ENCODE peak calls at places on chromosomes 6 and 20, in six cellular contexts. One of them, this sample, is unnamed. For H3K9me3, the result is how much of the 10 kb centered on the place peaks cover.

GRCh38 chr20:31713312-31714049 is 9.2 kb downstream of the BCL2L1 start:
- DNase-seq in SK-N-SH: no peak
- DNase-seq in gastrocnemius medialis: peak
- DNase-seq in AG04450: peak
- DNase-seq in lower lobe of right lung: peak
- DNase-seq in upper lobe of right lung: peak
- DNase-seq in this sample: no peak

GRCh38 chr6:29926081-29926794 is 16.1 kb upstream of the HLA-A start:
- DNase-seq in lower lobe of right lung: no peak
- DNase-seq in AG04450: no peak
- DNase-seq in upper lobe of right lung: peak
- DNase-seq in SK-N-SH: no peak
- DNase-seq in gastrocnemius medialis: peak
- DNase-seq in this sample: no peak

GRCh38 chr6:74320076-74320475 is 624.1 kb downstream of the CD109 start:
- DNase-seq in lower lobe of right lung: no peak
- DNase-seq in gastrocnemius medialis: no peak
- DNase-seq in SK-N-SH: no peak
- DNase-seq in AG04450: no peak
- DNase-seq in upper lobe of right lung: no peak
- DNase-seq in this sample: no peak

GRCh38 chr20:53195882-53196610 is 223.9 kb downstream of the TSHZ2 start:
- DNase-seq in AG04450: no peak
- DNase-seq in SK-N-SH: no peak
- DNase-seq in lower lobe of right lung: no peak
- DNase-seq in upper lobe of right lung: no peak
- DNase-seq in gastrocnemius medialis: no peak
- DNase-seq in this sample: no peak

GRCh38 chr6:106138151-106138550 is 52.0 kb downstream of the PRDM1 start:
- DNase-seq in lower lobe of right lung: no peak
- DNase-seq in upper lobe of right lung: no peak
- DNase-seq in gastrocnemius medialis: no peak
- DNase-seq in AG04450: no peak
- DNase-seq in SK-N-SH: no peak
- DNase-seq in this sample: no peak

GRCh38 chr6:25138024-25138696 is 141.0 kb upstream of the CARMIL1 start:
- DNase-seq in SK-N-SH: peak
- DNase-seq in upper lobe of right lung: peak
- DNase-seq in gastrocnemius medialis: peak
- DNase-seq in lower lobe of right lung: no peak
- DNase-seq in AG04450: peak
- DNase-seq in this sample: peak

GRCh38 chr6:166381733-166382499 is 824 bp downstream of the MPC1 start:
- DNase-seq in lower lobe of right lung: peak
- DNase-seq in upper lobe of right lung: peak
- DNase-seq in gastrocnemius medialis: peak
- DNase-seq in SK-N-SH: peak
- DNase-seq in AG04450: no peak
- DNase-seq in this sample: peak

GRCh38 chr20:37490670-37491350 is 30.2 kb upstream of the NNAT start:
- DNase-seq in lower lobe of right lung: no peak
- DNase-seq in gastrocnemius medialis: no peak
- DNase-seq in SK-N-SH: no peak
- DNase-seq in upper lobe of right lung: no peak
- DNase-seq in AG04450: no peak
- DNase-seq in this sample: no peak

GRCh38 chr20:51404297-51405060 is 138.0 kb downstream of the NFATC2 start:
- DNase-seq in SK-N-SH: no peak
- DNase-seq in lower lobe of right lung: no peak
- DNase-seq in upper lobe of right lung: peak
- DNase-seq in AG04450: no peak
- DNase-seq in gastrocnemius medialis: no peak
- DNase-seq in this sample: peak

GRCh38 chr20:51184289-51184688 is 161.4 kb upstream of the KCNG1 start:
- DNase-seq in AG04450: no peak
- DNase-seq in gastrocnemius medialis: no peak
- DNase-seq in lower lobe of right lung: no peak
- DNase-seq in upper lobe of right lung: no peak
- DNase-seq in SK-N-SH: no peak
- DNase-seq in this sample: no peak

GRCh38 chr20:63858393-63859165 is 2.7 kb upstream of the ABHD16B start:
- DNase-seq in SK-N-SH: peak
- DNase-seq in lower lobe of right lung: no peak
- DNase-seq in gastrocnemius medialis: no peak
- DNase-seq in upper lobe of right lung: no peak
- DNase-seq in AG04450: peak
- DNase-seq in this sample: no peak

GRCh38 chr20:37986873-37987601 is 46.2 kb downstream of the TTI1 start:
- DNase-seq in AG04450: peak
- DNase-seq in SK-N-SH: peak
- DNase-seq in gastrocnemius medialis: peak
- DNase-seq in upper lobe of right lung: peak
- DNase-seq in lower lobe of right lung: peak
- DNase-seq in this sample: no peak

DNA sequence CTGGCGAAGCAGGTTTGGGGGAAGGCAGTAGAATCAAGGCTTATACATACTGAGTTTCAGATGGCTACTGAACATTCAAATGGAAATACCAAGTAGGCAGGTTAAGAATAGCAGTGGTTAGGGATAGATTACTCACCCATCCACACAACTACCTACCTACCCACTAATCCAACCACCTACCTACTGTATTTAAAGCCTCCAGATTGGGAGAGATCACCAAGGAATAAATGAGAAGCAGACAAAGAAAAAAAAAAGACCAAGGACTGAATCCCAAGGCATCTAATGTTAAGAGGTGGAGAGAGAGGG is 68.3 kb upstream of the SMIM29 start:
- DNase-seq in SK-N-SH: no peak
- DNase-seq in upper lobe of right lung: no peak
- DNase-seq in gastrocnemius medialis: no peak
- DNase-seq in lower lobe of right lung: no peak
- DNase-seq in AG04450: no peak
- DNase-seq in this sample: no peak
- H3K27ac ChIP-seq in SK-N-SH: no peak
- H3K27ac ChIP-seq in upper lobe of right lung: no peak
- H3K27ac ChIP-seq in gastrocnemius medialis: peak
- H3K27ac ChIP-seq in lower lobe of right lung: no peak
- H3K27ac ChIP-seq in AG04450: no peak
- H3K27ac ChIP-seq in this sample: peak

GRCh38 chr6:121635355-121635754 is 199.9 kb downstream of the GJA1 start:
- DNase-seq in upper lobe of right lung: no peak
- DNase-seq in AG04450: no peak
- DNase-seq in gastrocnemius medialis: no peak
- DNase-seq in lower lobe of right lung: no peak
- DNase-seq in SK-N-SH: no peak
- DNase-seq in this sample: no peak

GRCh38 chr6:121627761-121628160 is 192.3 kb downstream of the GJA1 start:
- DNase-seq in gastrocnemius medialis: peak
- DNase-seq in SK-N-SH: no peak
- DNase-seq in lower lobe of right lung: no peak
- DNase-seq in upper lobe of right lung: no peak
- DNase-seq in AG04450: no peak
- DNase-seq in this sample: no peak

GRCh38 chr6:121633309-121633708 is 197.9 kb downstream of the GJA1 start:
- DNase-seq in AG04450: no peak
- DNase-seq in gastrocnemius medialis: no peak
- DNase-seq in lower lobe of right lung: no peak
- DNase-seq in upper lobe of right lung: no peak
- DNase-seq in SK-N-SH: no peak
- DNase-seq in this sample: no peak

GRCh38 chr6:121630716-121631115 is 195.3 kb downstream of the GJA1 start:
- DNase-seq in lower lobe of right lung: no peak
- DNase-seq in gastrocnemius medialis: no peak
- DNase-seq in upper lobe of right lung: no peak
- DNase-seq in AG04450: no peak
- DNase-seq in SK-N-SH: no peak
- DNase-seq in this sample: no peak
- H3K9me3 ChIP-seq in lower lobe of right lung: under half
- H3K9me3 ChIP-seq in gastrocnemius medialis: under half
- H3K9me3 ChIP-seq in upper lobe of right lung: under half
- H3K9me3 ChIP-seq in AG04450: under half
- H3K9me3 ChIP-seq in SK-N-SH: under half
- H3K9me3 ChIP-seq in this sample: under half

DNA sequence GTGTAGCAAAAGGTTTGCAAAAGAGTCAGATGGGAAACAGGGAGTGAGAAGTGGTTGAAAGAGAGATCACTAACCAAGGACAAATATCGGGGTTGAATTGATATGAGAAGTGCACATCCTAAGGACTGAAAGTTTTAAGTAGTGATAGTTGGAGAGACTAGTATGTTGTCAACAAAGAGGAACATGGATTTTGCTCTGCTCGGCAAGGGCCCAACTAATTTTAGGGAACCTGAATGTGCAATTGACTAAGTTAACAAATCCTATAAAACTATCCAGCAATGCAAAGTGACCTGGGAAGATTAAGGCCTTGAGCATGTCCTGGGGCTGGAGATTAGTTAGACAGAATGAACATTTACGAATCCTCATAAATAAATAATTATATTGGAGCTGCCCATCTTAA is 137.2 kb upstream of the TENT5A start:
- DNase-seq in upper lobe of right lung: no peak
- DNase-seq in gastrocnemius medialis: no peak
- DNase-seq in SK-N-SH: no peak
- DNase-seq in lower lobe of right lung: no peak
- DNase-seq in AG04450: no peak
- DNase-seq in this sample: no peak
- H3K27ac ChIP-seq in upper lobe of right lung: no peak
- H3K27ac ChIP-seq in gastrocnemius medialis: no peak
- H3K27ac ChIP-seq in SK-N-SH: no peak
- H3K27ac ChIP-seq in lower lobe of right lung: no peak
- H3K27ac ChIP-seq in AG04450: no peak
- H3K27ac ChIP-seq in this sample: no peak

GRCh38 chr6:294656-295565 is 2.6 kb downstream of the DUSP22 start:
- DNase-seq in SK-N-SH: no peak
- DNase-seq in lower lobe of right lung: no peak
- DNase-seq in AG04450: no peak
- DNase-seq in upper lobe of right lung: no peak
- DNase-seq in gastrocnemius medialis: no peak
- DNase-seq in this sample: no peak

GRCh38 chr6:298233-299049 is 6.2 kb downstream of the DUSP22 start:
- DNase-seq in upper lobe of right lung: no peak
- DNase-seq in gastrocnemius medialis: no peak
- DNase-seq in lower lobe of right lung: no peak
- DNase-seq in AG04450: no peak
- DNase-seq in SK-N-SH: no peak
- DNase-seq in this sample: peak

GRCh38 chr6:299050-299980 is 7.0 kb downstream of the DUSP22 start:
- DNase-seq in SK-N-SH: no peak
- DNase-seq in upper lobe of right lung: no peak
- DNase-seq in lower lobe of right lung: no peak
- DNase-seq in gastrocnemius medialis: no peak
- DNase-seq in AG04450: no peak
- DNase-seq in this sample: peak

GRCh38 chr6:297571-298232 is 5.4 kb downstream of the DUSP22 start:
- DNase-seq in gastrocnemius medialis: no peak
- DNase-seq in lower lobe of right lung: no peak
- DNase-seq in upper lobe of right lung: no peak
- DNase-seq in AG04450: no peak
- DNase-seq in SK-N-SH: no peak
- DNase-seq in this sample: no peak

DNA sequence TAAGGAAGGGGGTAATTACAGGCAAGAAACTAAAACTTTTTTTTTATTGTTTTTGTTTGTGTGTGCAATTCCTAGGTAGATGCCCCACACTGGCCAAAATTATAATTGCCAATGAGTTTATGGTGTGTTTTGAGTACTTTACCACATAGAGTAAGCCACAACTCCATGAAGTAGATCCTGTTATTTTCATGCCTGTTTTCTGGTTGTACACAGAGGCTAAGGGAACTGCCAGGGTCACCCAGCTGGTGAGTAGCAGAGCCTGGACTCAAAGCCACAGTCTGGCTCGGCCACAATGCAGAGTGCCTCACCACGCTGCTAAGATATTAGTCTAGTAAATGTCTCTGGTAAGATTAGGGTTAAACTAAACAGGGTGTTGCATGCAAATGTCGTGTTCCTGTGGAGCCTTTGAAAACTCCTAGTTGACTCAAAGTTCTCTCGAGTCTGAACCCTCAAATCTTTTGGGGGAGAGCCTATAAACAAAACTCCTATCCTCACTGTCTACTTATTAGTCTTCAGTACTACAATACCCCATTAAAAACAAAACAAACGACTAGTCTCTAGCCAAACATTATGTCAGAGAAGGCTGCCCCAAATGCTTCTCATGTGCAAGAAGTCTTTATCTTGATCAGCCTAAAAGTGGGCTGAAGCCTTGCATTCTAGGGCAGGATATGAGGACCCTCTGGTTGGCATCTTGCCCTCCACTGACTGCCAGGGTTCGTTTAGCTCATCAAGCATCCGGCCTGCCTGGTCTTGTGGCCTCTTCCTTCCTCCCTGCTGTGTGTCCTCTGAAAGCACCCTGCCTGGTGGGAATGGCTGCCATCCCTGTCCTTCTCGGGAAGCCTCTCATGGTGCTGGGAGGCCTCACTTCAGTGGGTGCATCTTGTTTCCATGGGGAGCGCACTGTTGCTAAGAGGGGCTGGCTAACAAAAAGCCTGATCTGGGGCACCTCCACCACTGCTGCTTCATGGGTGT is 4.2 kb downstream of the DUSP22 start:
- DNase-seq in upper lobe of right lung: peak
- DNase-seq in AG04450: no peak
- DNase-seq in SK-N-SH: no peak
- DNase-seq in lower lobe of right lung: no peak
- DNase-seq in gastrocnemius medialis: no peak
- DNase-seq in this sample: no peak
- H3K9me3 ChIP-seq in upper lobe of right lung: under half
- H3K9me3 ChIP-seq in AG04450: half or more
- H3K9me3 ChIP-seq in SK-N-SH: under half
- H3K9me3 ChIP-seq in lower lobe of right lung: under half
- H3K9me3 ChIP-seq in gastrocnemius medialis: under half
- H3K9me3 ChIP-seq in this sample: under half

DNA sequence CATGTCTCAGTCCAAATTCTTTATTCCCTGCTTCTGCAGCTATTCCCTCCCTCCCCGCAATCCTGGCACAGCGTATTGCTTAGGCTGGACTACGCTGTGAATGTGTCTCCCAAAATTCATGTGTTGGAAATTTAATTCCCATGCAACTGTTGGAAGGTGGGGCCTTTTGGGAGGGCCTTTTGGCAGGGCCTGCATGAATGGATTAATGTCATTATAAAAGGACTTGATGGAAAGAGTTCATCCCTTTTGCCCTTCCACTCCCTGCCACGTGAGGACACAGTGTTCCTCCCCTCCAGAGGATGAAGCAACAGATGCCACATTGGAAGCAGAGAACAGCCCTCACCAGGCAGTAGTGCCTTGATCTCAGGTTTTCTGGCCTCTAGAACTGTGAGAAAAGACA is 20.4 kb upstream of the NOTCH4 start:
- DNase-seq in gastrocnemius medialis: peak
- DNase-seq in upper lobe of right lung: no peak
- DNase-seq in lower lobe of right lung: no peak
- DNase-seq in SK-N-SH: no peak
- DNase-seq in AG04450: no peak
- DNase-seq in this sample: no peak
- H3K27ac ChIP-seq in gastrocnemius medialis: peak
- H3K27ac ChIP-seq in upper lobe of right lung: peak
- H3K27ac ChIP-seq in lower lobe of right lung: peak
- H3K27ac ChIP-seq in SK-N-SH: no peak
- H3K27ac ChIP-seq in AG04450: no peak
- H3K27ac ChIP-seq in this sample: no peak